ENCODE peak calls at places on chromosome 22, in seven cellular contexts. G, K, H, V, N, C and O are unnamed samples.

GRCh38 chr22:17481424-17481823 is 81.9 kb upstream of the SLC25A18 start:
- DNase-seq in V (no peak), N (no peak), K (no peak), H (no peak), G (no peak), C (no peak), O (no peak)

GRCh38 chr22:42924436-42924835 is 67.4 kb upstream of the ARFGAP3 start:
- DNase-seq in H (no peak), V (no peak), G (no peak), K (no peak), C (peak), N (no peak), O (no peak)

GRCh38 chr22:49705631-49706352 is 121.9 kb downstream of the BRD1 start:
- DNase-seq in K (no peak), C (no peak), V (no peak), H (no peak), N (no peak), G (no peak), O (no peak)

GRCh38 chr22:48717883-48718817 is 1109.5 kb downstream of the BRD1 start:
- DNase-seq in N (no peak), C (no peak), G (no peak), H (no peak), V (no peak), K (no peak), O (no peak)

GRCh38 chr22:39473856-39474255 is 17.0 kb downstream of the MGAT3 start:
- DNase-seq in C (no peak), H (no peak), N (no peak), G (no peak), V (peak), K (no peak), O (no peak)

GRCh38 chr22:43289976-43290663 is 53.1 kb downstream of the SCUBE1 start:
- DNase-seq in C (no peak), V (no peak), N (peak), G (no peak), H (peak), K (peak), O (no peak)

GRCh38 chr22:43923191-43923590 is 414 bp upstream of the PNPLA3 start:
- DNase-seq in C (no peak), V (peak), G (no peak), N (no peak), K (peak), H (peak), O (peak)

GRCh38 chr22:42977574-42977973 is 37.4 kb downstream of the PACSIN2 start:
- DNase-seq in K (no peak), H (no peak), N (no peak), V (no peak), G (no peak), C (no peak), O (no peak)

GRCh38 chr22:31579835-31580242 is 82.2 kb downstream of the PISD start:
- DNase-seq in G (no peak), K (peak), H (no peak), N (no peak), V (no peak), C (no peak), O (no peak)

GRCh38 chr22:48889887-48890692 is 937.6 kb downstream of the BRD1 start:
- DNase-seq in G (no peak), N (no peak), V (no peak), K (no peak), C (no peak), H (no peak), O (no peak)

GRCh38 chr22:38017272-38017920 is 33.0 kb upstream of the SOX10 start:
- DNase-seq in N (peak), V (peak), K (peak), H (no peak), G (no peak), C (peak), O (no peak)
- H3K4me3 ChIP-seq in N (no peak), V (no peak), K (no peak), H (no peak), G (no peak), C (no peak), O (no peak)

GRCh38 chr22:19759459-19759993 is 1.1 kb upstream of the TBX1 start:
- DNase-seq in H (no peak), G (no peak), V (no peak), C (no peak), N (no peak), K (no peak), O (no peak)
- H3K4me3 ChIP-seq in H (peak), G (peak), V (no peak), C (no peak), N (no peak), K (no peak), O (no peak)

GRCh38 chr22:20937794-20938148 is 20.6 kb downstream of the CRKL start:
- DNase-seq in C (no peak), N (no peak), K (no peak), V (peak), G (no peak), H (no peak), O (no peak)

GRCh38 chr22:20933910-20934309 is 16.7 kb downstream of the CRKL start:
- DNase-seq in C (no peak), K (no peak), N (no peak), V (no peak), G (no peak), H (no peak), O (no peak)

GRCh38 chr22:20938272-20938671 is 21.1 kb downstream of the CRKL start:
- DNase-seq in N (no peak), H (no peak), G (no peak), C (no peak), V (peak), K (no peak), O (no peak)

GRCh38 chr22:20940178-20940790 is 23.1 kb downstream of the CRKL start:
- DNase-seq in H (no peak), N (no peak), C (no peak), V (peak), K (no peak), G (no peak), O (no peak)

DNA sequence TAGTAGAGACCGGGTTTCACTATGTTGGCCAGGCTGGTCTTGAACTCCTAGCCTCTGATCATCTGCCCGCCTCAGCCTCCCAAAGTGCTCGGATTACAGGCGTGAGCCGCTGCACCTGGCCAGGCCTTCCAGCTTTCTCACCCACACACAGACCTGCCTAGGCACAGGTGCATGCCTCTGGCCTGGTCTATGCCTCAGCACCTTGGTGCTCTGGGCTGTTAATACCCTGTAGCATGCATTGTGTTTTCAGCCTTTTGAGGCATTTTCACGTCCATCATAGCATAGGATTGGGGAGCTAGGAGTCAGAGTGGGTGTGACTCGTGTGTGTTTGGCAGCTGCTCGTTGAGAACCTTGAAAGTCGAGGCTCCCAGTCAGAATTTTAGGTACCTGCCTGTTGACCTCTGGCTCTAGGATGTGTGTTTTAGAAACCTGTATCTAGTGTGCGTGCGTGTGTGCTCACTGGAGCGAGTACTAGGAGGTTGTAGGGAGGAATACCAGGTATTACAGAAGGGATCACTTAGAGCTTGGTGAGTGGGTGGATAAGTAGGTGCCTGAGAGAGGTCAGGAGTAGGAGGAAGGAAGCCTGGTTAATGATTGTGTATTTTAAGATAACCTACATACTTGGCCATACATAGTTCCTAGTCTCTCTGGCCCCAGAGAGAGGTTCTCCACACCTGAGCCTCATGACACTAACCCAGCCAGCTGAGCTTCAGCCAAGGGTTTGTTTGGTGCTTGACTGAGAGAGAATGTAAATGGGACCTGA is 20.0 kb downstream of the CRKL start:
- DNase-seq in C (no peak), V (no peak), H (no peak), N (no peak), G (no peak), K (no peak), O (no peak)
- H3K4me3 ChIP-seq in C (no peak), V (no peak), H (no peak), N (no peak), G (no peak), K (no peak), O (no peak)

DNA sequence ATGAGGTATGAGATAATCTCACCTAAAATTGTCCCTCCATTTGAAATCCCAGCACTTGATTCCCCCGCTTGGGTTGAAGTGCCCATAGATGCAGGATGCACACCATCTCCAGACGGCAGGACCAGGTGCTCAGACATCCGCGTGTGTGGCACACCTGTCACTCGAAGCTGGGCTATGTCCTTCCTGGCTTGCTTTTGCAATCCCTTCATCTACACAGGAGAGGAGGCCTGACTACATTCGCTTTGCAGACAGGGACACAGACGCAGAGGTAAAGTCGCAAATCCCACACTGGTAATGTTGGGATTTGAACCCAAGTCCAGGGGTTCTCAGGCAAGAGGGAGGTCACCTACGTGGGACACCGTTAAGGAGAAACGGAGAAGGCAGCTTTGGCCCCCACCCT is 7.2 kb upstream of the CYTH4 start:
- DNase-seq in K (no peak), H (no peak), N (no peak), G (no peak), C (no peak), V (no peak), O (no peak)
- H3K4me3 ChIP-seq in K (no peak), H (no peak), N (no peak), G (no peak), C (no peak), V (peak), O (no peak)

GRCh38 chr22:37545703-37546435 is 14.4 kb upstream of the CDC42EP1 start:
- DNase-seq in N (peak), G (peak), H (peak), C (peak), K (peak), V (peak), O (no peak)
- H3K4me3 ChIP-seq in N (no peak), G (peak), H (peak), C (peak), K (peak), V (no peak), O (no peak)

DNA sequence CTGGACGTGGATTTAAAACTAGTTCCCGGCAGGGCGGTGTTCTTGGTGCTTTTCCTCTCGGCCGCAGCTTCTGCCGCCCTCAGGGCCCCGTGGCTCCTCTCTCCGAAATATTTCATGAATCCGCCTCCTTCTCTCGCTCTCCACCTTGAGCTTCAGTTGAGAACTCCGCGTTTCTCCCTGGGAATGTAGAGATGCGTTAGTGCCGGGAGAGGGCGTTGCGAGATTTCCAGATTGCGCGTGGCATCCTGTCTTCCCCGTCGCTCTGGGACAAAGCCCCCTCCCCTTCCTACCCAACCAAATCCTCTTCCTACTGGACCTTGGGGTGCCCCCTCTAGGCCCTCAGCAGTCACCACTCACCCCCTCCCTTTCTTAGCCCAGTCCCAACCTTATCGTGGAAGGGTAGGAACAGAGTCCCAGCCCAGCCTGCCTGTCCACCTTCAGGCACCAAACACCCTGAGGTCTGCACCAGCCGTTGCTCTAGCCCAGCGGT is 15.5 kb upstream of the RAC2 start:
- DNase-seq in N (peak), K (peak), V (peak), G (no peak), H (peak), C (no peak), O (peak)
- H3K4me3 ChIP-seq in N (no peak), K (peak), V (no peak), G (no peak), H (peak), C (no peak), O (peak)

DNA sequence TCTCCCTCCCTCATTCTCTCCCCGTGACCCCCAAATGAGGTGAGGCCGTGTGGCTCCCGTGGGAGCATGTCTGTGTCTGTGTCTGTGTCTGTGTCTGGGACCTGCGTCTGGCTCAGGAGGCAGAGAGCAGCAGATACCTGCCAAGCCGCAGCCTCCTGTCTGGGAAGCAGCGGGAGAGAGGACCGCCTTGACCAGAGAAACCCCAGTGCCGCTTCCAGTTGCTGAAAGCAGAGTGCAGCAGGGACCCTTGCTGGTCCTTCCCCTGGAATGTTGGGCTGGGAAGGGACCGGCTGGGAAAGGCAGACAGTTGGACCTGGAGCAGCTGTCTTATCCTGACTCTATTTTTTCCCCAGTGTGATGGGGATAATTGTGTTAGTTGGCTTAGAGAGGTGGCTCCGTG is 525 bp downstream of the CSDC2 start:
- DNase-seq in C (no peak), V (no peak), K (peak), H (no peak), G (no peak), N (no peak), O (no peak)
- H3K4me3 ChIP-seq in C (peak), V (peak), K (peak), H (peak), G (peak), N (no peak), O (no peak)

GRCh38 chr22:19843857-19844422 is 10.7 kb downstream of the GNB1L start:
- DNase-seq in C (no peak), V (no peak), G (no peak), H (no peak), K (no peak), N (no peak), O (no peak)
- H3K4me3 ChIP-seq in C (no peak), V (no peak), G (no peak), H (no peak), K (no peak), N (no peak), O (no peak)